ENCODE peak calls at places on chromosomes 11 and 22, in nine cellular contexts. L is PC-9; E is A549; G is IMR-90; T is tibial nerve; N is cardiac muscle cell; R is CD8-positive, alpha-beta T cell; J is mammary epithelial cell; O is neural progenitor cell. D is an unnamed sample.

GRCh38 chr11:115215694-115216615 is 288.3 kb downstream of the CADM1 start:
- DNase-seq in T (no peak), J (no peak), G (no peak), R (no peak), O (peak; percentile 42), L (no peak), E (peak; percentile 1), N (no peak), D (no peak)

GRCh38 chr11:15276616-15277015 is 161.9 kb downstream of the INSC start:
- DNase-seq in L (no peak), T (no peak), O (peak; percentile 61), R (no peak), N (peak; percentile 26), E (no peak), J (no peak), G (peak; percentile 4), D (no peak)

GRCh38 chr11:64321026-64321425 is 3.1 kb downstream of the PRDX5 start:
- DNase-seq in O (no peak), L (no peak), N (no peak), E (no peak), R (no peak), T (no peak), G (no peak), J (no peak), D (no peak)

GRCh38 chr11:93225642-93226041 is 27.9 kb upstream of the SLC36A4 start:
- DNase-seq in R (no peak), J (no peak), O (no peak), L (no peak), N (no peak), E (peak; percentile 13), T (no peak), G (peak; percentile 16), D (peak; percentile 15)

GRCh38 chr11:117212697-117213355 is 13.7 kb downstream of the TAGLN start:
- DNase-seq in L (no peak), O (no peak), T (no peak), G (no peak), J (no peak), N (no peak), E (no peak), R (no peak), D (no peak)

GRCh38 chr11:76225122-76225584 is 18.9 kb upstream of the WNT11 start:
- DNase-seq in O (no peak), G (no peak), L (no peak), T (no peak), N (no peak), R (no peak), J (no peak), E (no peak), D (no peak)

GRCh38 chr11:115458877-115459276 is 45.3 kb downstream of the CADM1 start:
- DNase-seq in G (peak; percentile 32), R (no peak), T (no peak), N (no peak), O (no peak), J (peak; percentile 16), L (no peak), E (no peak), D (no peak)

GRCh38 chr11:93623179-93623578 is 38.3 kb upstream of the CEP295 start:
- DNase-seq in T (no peak), L (peak; percentile 20), J (no peak), O (peak; percentile 56), N (peak; percentile 42), R (no peak), E (no peak), G (no peak), D (no peak)

GRCh38 chr11:113577356-113578163 is 102.4 kb upstream of the DRD2 start:
- DNase-seq in T (no peak), R (no peak), L (peak; percentile 3), N (no peak), G (no peak), E (no peak), J (peak; percentile 14), O (no peak), D (no peak)

GRCh38 chr11:43577566-43578264 is 102.8 kb upstream of the HSD17B12 start:
- DNase-seq in J (no peak), R (no peak), L (no peak), T (no peak), E (no peak), N (no peak), G (no peak), O (no peak), D (no peak)

GRCh38 chr11:86360775-86361395 is 13.8 kb upstream of the CCDC81 start:
- DNase-seq in L (no peak), O (peak; percentile 48), E (peak; percentile 41), J (peak; percentile 31), N (peak; percentile 22), R (no peak), T (no peak), G (peak; percentile 73), D (no peak)

GRCh38 chr22:40300884-40301672 is 45.2 kb upstream of the ADSL start:
- DNase-seq in R (no peak), N (no peak), E (no peak), T (no peak), L (no peak), O (no peak), J (no peak), G (no peak), D (no peak)

GRCh38 chr11:87266751-87267150 is 229.0 kb downstream of the TMEM135 start:
- DNase-seq in N (no peak), L (no peak), O (no peak), R (no peak), J (peak; percentile 16), G (no peak), E (no peak), T (no peak), D (no peak)

GRCh38 chr11:100680070-100680469 is 7.0 kb upstream of the ARHGAP42 start:
- DNase-seq in O (no peak), J (no peak), E (no peak), R (no peak), G (no peak), N (peak; percentile 14), L (no peak), T (no peak), D (no peak)

GRCh38 chr11:9601041-9601875 is 27.8 kb downstream of the WEE1 start:
- DNase-seq in J (peak; percentile 42), N (no peak), R (no peak), G (peak; percentile 89), T (no peak), O (no peak), E (no peak), L (peak; percentile 53), D (peak; percentile 59)

GRCh38 chr11:70312401-70313357 is 42.2 kb downstream of the PPFIA1 start:
- DNase-seq in T (no peak), O (no peak), G (no peak), L (no peak), J (no peak), E (no peak), R (no peak), N (peak; percentile 60), D (no peak)

GRCh38 chr11:45857834-45858492 is 10.7 kb downstream of the CRY2 start:
- DNase-seq in G (peak; percentile 84), E (no peak), N (peak; percentile 61), T (no peak), O (no peak), J (peak; percentile 20), L (no peak), R (no peak), D (no peak)
- H3K27ac ChIP-seq in G (peak overlapping the region; percentile 75), E (no peak overlapping the region), N (peak overlapping the region; percentile 82), T (peak overlapping the region; percentile 95), O (no peak overlapping the region), J (no peak overlapping the region), L (no peak overlapping the region), R (no peak overlapping the region), D (no peak overlapping the region)

GRCh38 chr22:37801946-37802309 is 5.8 kb upstream of the GCAT start:
- DNase-seq in E (no peak), J (no peak), G (no peak), N (no peak), O (no peak), R (no peak), L (no peak), T (no peak), D (no peak)

GRCh38 chr22:37803636-37804371 is 3.9 kb upstream of the GCAT start:
- DNase-seq in T (no peak), N (no peak), O (peak; percentile 58), G (no peak), J (no peak), E (no peak), R (no peak), L (no peak), D (no peak)

GRCh38 chr22:37802310-37803194 is 5.2 kb upstream of the GCAT start:
- DNase-seq in E (no peak), R (no peak), T (no peak), N (peak; percentile 83), O (peak; percentile 90), G (peak; percentile 39), J (no peak), L (peak; percentile 51), D (no peak)

GRCh38 chr22:37804502-37804885 is 3.2 kb upstream of the GCAT start:
- DNase-seq in E (no peak), N (no peak), L (no peak), T (no peak), G (no peak), J (no peak), R (no peak), O (peak; percentile 31), D (no peak)

DNA sequence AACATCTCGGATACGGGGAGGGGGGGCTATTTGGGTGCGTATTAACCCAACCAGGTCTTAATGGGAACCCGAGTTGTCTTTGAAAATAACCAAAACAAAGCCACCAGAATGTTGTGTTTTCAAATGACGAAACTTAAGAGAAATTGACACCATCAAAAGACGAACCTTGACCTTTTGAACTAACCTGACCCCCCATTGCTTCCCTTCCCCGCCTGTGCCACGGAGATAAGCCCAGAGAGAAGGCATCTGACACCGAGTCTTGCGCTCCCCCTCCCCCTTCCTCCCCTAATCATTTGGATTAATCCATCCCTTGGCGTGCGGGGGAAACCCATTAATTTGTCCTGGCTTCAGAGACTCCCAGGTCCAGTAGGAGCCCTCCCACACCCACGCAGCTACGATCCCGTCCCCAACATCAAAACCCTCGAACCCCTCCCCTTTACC is 4.5 kb upstream of the GCAT start:
- DNase-seq in N (no peak), G (no peak), R (no peak), O (peak; percentile 72), E (no peak), L (no peak), J (no peak), T (no peak), D (no peak)
- H3K4me3 ChIP-seq in N (peak overlapping the region; percentile 63), G (no peak overlapping the region), R (no peak overlapping the region), O (peak overlapping the region; percentile 81), E (peak overlapping the region; percentile 64), L (peak overlapping the region; percentile 99), J (no peak overlapping the region), T (peak overlapping the region; percentile 89), D (peak overlapping the region; percentile 36)

GRCh38 chr11:3939211-3939610 is 83.7 kb downstream of the STIM1 start:
- DNase-seq in N (no peak), G (peak; percentile 95), E (no peak), R (no peak), L (no peak), J (peak; percentile 54), O (no peak), T (no peak), D (no peak)
- H3K27ac ChIP-seq in N (no peak overlapping the region), G (no peak overlapping the region), E (no peak overlapping the region), R (no peak overlapping the region), L (peak overlapping the region; percentile 32), J (no peak overlapping the region), O (no peak overlapping the region), T (peak overlapping the region; percentile 59), D (no peak overlapping the region)

DNA sequence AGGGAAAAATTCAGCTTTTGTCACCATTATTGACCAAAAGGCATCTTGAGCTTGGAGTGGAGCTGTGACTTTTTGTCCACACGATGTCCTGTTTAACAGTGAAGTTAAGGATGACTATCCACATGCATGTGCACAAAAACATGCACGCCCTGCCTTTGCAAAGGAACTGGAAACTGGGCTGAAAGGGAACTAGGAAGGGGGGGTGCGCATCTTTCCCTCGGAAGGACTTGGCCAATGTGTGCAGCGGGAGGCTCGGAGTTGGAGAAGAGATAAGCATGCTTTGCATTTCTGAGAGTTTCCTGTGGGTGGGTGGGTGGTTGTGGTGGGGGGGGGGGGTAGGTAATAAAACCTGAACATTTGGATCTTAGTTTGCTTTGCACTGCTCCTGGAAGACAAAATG is 421 bp upstream of the KIRREL3 start:
- DNase-seq in R (no peak), J (no peak), O (peak; percentile 34), L (no peak), E (no peak), T (no peak), G (peak; percentile 21), N (no peak), D (no peak)
- H3K4me3 ChIP-seq in R (no peak overlapping the region), J (no peak overlapping the region), O (peak overlapping the region; percentile 52), L (no peak overlapping the region), E (peak overlapping the region; percentile 64), T (no peak overlapping the region), G (peak overlapping the region; percentile 88), N (peak overlapping the region; percentile 23), D (no peak overlapping the region)